ENCODE peak calls at places on chromosomes 7 and 10, in four cellular contexts. W, I, N and Y are unnamed samples.

GRCh38 chr10:88095291-88095721 is 231.9 kb downstream of the PTEN start:
- DNase-seq in N (no peak), I (no peak), W (no peak), Y (no peak)

GRCh38 chr7:107394831-107395230 is 75.0 kb upstream of the GPR22 start:
- DNase-seq in I (no peak), N (no peak), W (no peak), Y (no peak)

GRCh38 chr10:24873281-24873683 is 79.1 kb downstream of the PRTFDC1 start:
- DNase-seq in N (no peak), W (no peak), I (no peak), Y (no peak)

GRCh38 chr7:27235387-27236052 is 7.1 kb upstream of the EVX1 start:
- DNase-seq in N (peak), I (no peak), W (peak), Y (peak)

GRCh38 chr7:80357530-80357929 is 154.3 kb downstream of the GNAT3 start:
- DNase-seq in W (no peak), I (no peak), N (no peak), Y (no peak)

GRCh38 chr7:131692131-131692960 is 135.9 kb upstream of the PODXL start:
- DNase-seq in N (peak), W (no peak), I (peak), Y (peak)

GRCh38 chr10:80443531-80443974 is 10.6 kb upstream of the TSPAN14 start:
- DNase-seq in N (no peak), W (no peak), I (no peak), Y (no peak)

GRCh38 chr10:26697163-26697921 is at the start of gene PDSS1:
- DNase-seq in I (peak), W (peak), N (peak), Y (peak)

GRCh38 chr10:133357293-133358151 is at the start of gene FUOM:
- DNase-seq in I (peak), N (no peak), W (peak), Y (peak)

GRCh38 chr10:103966671-103967432 is at the start of gene SLK:
- DNase-seq in I (peak), W (peak), N (peak), Y (peak)

GRCh38 chr7:92504563-92504962 is 23.8 kb downstream of the PEX1 start:
- DNase-seq in W (no peak), N (no peak), I (no peak), Y (no peak)

GRCh38 chr10:19683965-19684364 is 132.3 kb upstream of the PLXDC2 start:
- DNase-seq in W (no peak), I (no peak), N (no peak), Y (no peak)

GRCh38 chr10:100810835-100811116 is 65.4 kb downstream of the PAX2 start:
- DNase-seq in W (no peak), N (no peak), I (no peak), Y (no peak)

GRCh38 chr10:116080553-116080952 is 192.5 kb downstream of the GFRA1 start:
- DNase-seq in W (no peak), N (no peak), I (no peak), Y (no peak)

GRCh38 chr10:3740157-3740871 is 44.7 kb downstream of the KLF6 start:
- DNase-seq in I (no peak), N (no peak), W (no peak), Y (no peak)

GRCh38 chr7:50687575-50688261 is 95.0 kb downstream of the GRB10 start:
- DNase-seq in I (no peak), W (no peak), N (no peak), Y (no peak)
- TF ChIP-seq CTCF in I (no peak), W (no peak), N (no peak), Y (no peak)

GRCh38 chr10:129853236-129853946 is 110.7 kb downstream of the EBF3 start:
- DNase-seq in N (no peak), W (no peak), I (no peak), Y (no peak)
- TF ChIP-seq CTCF in N (peak), W (no peak), I (no peak), Y (peak)

GRCh38 chr7:39153647-39154046 is 175.9 kb downstream of the POU6F2 start:
- DNase-seq in W (no peak), N (no peak), I (no peak), Y (no peak)
- TF ChIP-seq CTCF in W (no peak), N (no peak), I (no peak), Y (no peak)

DNA sequence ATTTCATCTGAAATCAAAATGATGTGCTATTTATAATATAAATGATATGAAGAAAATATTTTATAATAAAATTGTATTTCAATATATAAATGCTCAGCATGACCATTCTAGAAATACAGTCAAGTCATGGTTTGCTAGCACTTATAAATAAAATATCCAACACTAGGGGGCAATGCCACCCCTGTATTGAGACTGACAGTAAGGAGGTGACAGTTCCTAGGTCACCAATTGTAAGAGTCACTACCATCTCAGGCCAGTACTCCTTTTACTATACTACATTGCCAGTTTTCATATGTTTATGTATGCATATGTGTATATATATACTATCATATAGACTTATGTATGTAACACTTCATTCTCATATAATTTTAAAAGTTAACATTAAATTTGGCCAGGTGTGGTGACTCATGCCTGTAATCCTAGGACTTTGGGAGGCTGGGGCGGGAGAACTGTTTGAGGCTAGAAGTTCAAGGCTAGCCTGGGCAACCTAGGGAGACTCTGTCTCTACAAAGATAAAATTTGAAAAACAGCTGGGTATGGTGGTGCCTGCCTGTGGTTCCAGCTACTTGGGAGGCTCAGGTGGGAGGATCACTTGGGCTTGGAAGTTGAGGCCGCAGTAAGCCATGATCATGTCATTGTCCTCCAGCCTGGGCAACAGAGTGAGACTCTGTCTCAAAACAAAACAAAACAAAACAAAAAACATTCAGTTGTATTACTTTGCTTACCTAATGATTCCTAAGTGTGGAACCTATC is 2.4 kb upstream of the CNOT4 start:
- DNase-seq in W (no peak), N (no peak), I (peak), Y (no peak)
- TF ChIP-seq CTCF in W (peak), N (peak), I (peak), Y (peak)

GRCh38 chr7:87347682-87348081 is 2.2 kb downstream of the CROT start:
- DNase-seq in I (no peak), N (no peak), W (no peak), Y (no peak)
- TF ChIP-seq CTCF in I (no peak), N (no peak), W (no peak), Y (no peak)

DNA sequence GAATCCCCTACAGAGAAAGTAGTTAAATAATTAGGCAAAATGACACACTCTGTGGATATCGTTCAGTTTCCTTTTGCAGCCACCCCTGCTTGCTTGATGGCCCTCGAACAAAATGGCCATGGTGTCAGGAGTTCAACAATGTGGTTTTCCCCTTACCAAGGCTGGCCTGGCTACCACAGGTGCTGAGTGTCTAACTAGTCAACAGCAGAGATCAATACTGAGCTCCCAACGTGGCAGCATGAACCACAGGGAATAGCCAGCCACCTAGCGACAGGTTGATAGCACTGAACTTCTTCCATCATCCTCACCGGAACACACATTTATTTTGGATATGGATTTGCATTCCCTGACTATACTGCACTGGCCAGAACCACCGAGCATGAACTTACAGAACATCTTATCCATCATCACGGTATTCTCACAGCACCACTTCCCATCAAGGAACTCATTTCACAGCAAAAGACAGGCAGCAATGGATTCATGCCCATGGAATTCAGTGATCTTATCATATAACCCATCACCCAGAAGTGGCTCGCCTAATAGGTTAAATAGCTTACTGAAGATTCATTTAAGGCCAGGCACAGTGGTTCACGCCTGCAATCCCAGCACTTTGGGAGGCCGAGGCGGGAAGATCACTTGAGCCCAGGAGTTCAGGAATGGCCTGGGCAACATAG is 6.3 kb downstream of the C10orf67 start:
- DNase-seq in W (no peak), I (no peak), N (no peak), Y (no peak)
- TF ChIP-seq CTCF in W (no peak), I (no peak), N (peak), Y (peak)